ENCODE peak calls at places on chromosomes 2 and 18, in six cellular contexts. One of them, this sample, is unnamed.

GRCh38 chr2:84441036-84441435 is 18.0 kb downstream of the SUCLG1 start:
- DNase-seq in tibial artery: no peak
- DNase-seq in fibroblast of pulmonary artery: peak; percentile 31
- DNase-seq in uterus: no peak
- DNase-seq in IMR-90: peak; percentile 26
- DNase-seq in pancreas: no peak
- DNase-seq in this sample: no peak

GRCh38 chr18:36640005-36640952 is 188.5 kb downstream of the TPGS2 start:
- DNase-seq in tibial artery: no peak
- DNase-seq in fibroblast of pulmonary artery: peak; percentile 43
- DNase-seq in uterus: no peak
- DNase-seq in IMR-90: peak; percentile 28
- DNase-seq in pancreas: no peak
- DNase-seq in this sample: no peak

GRCh38 chr2:171272039-171272438 is 111.3 kb upstream of the TLK1 start:
- DNase-seq in tibial artery: peak; percentile 41
- DNase-seq in fibroblast of pulmonary artery: peak; percentile 91
- DNase-seq in uterus: no peak
- DNase-seq in IMR-90: peak; percentile 93
- DNase-seq in pancreas: no peak
- DNase-seq in this sample: peak; percentile 65

GRCh38 chr18:30175621-30176225 is 866.8 kb downstream of the DSC3 start:
- DNase-seq in tibial artery: no peak
- DNase-seq in fibroblast of pulmonary artery: no peak
- DNase-seq in uterus: no peak
- DNase-seq in IMR-90: no peak
- DNase-seq in pancreas: no peak
- DNase-seq in this sample: no peak

GRCh38 chr2:7363906-7364305 is 446.7 kb downstream of the RNF144A start:
- DNase-seq in tibial artery: no peak
- DNase-seq in fibroblast of pulmonary artery: no peak
- DNase-seq in uterus: no peak
- DNase-seq in IMR-90: no peak
- DNase-seq in pancreas: no peak
- DNase-seq in this sample: no peak

GRCh38 chr2:188734688-188735087 is 239.5 kb upstream of the COL3A1 start:
- DNase-seq in tibial artery: no peak
- DNase-seq in fibroblast of pulmonary artery: no peak
- DNase-seq in uterus: no peak
- DNase-seq in IMR-90: peak; percentile 33
- DNase-seq in pancreas: no peak
- DNase-seq in this sample: no peak

GRCh38 chr2:220029013-220029412 is 401.6 kb downstream of the SLC4A3 start:
- DNase-seq in tibial artery: no peak
- DNase-seq in fibroblast of pulmonary artery: no peak
- DNase-seq in uterus: no peak
- DNase-seq in IMR-90: no peak
- DNase-seq in pancreas: no peak
- DNase-seq in this sample: no peak

GRCh38 chr2:241865957-241866858 is 3.3 kb upstream of the RTP5 start:
- DNase-seq in tibial artery: no peak
- DNase-seq in fibroblast of pulmonary artery: no peak
- DNase-seq in uterus: no peak
- DNase-seq in IMR-90: peak; percentile 16
- DNase-seq in pancreas: peak; percentile 72
- DNase-seq in this sample: no peak

GRCh38 chr2:9538000-9538507 is 17.6 kb downstream of the ADAM17 start:
- DNase-seq in tibial artery: no peak
- DNase-seq in fibroblast of pulmonary artery: peak; percentile 98
- DNase-seq in uterus: no peak
- DNase-seq in IMR-90: peak; percentile 60
- DNase-seq in pancreas: no peak
- DNase-seq in this sample: no peak

GRCh38 chr18:59646228-59646945 is 50.8 kb downstream of the CCBE1 start:
- DNase-seq in tibial artery: no peak
- DNase-seq in fibroblast of pulmonary artery: no peak
- DNase-seq in uterus: no peak
- DNase-seq in IMR-90: no peak
- DNase-seq in pancreas: no peak
- DNase-seq in this sample: no peak

GRCh38 chr2:237405006-237405559 is 8.9 kb downstream of the COL6A3 start:
- DNase-seq in tibial artery: no peak
- DNase-seq in fibroblast of pulmonary artery: peak; percentile 62
- DNase-seq in uterus: no peak
- DNase-seq in IMR-90: peak; percentile 65
- DNase-seq in pancreas: no peak
- DNase-seq in this sample: no peak

GRCh38 chr2:184599054-184599874 is 935 bp downstream of the ZNF804A start:
- DNase-seq in tibial artery: no peak
- DNase-seq in fibroblast of pulmonary artery: peak; percentile 26
- DNase-seq in uterus: no peak
- DNase-seq in IMR-90: peak; percentile 34
- DNase-seq in pancreas: no peak
- DNase-seq in this sample: no peak
- H3K4me3 ChIP-seq in tibial artery: peak overlapping the region; percentile 61
- H3K4me3 ChIP-seq in fibroblast of pulmonary artery: peak overlapping the region; percentile 63
- H3K4me3 ChIP-seq in uterus: peak overlapping the region; percentile 48
- H3K4me3 ChIP-seq in IMR-90: peak overlapping the region; percentile 82
- H3K4me3 ChIP-seq in pancreas: no peak overlapping the region
- H3K4me3 ChIP-seq in this sample: no peak overlapping the region

GRCh38 chr2:202870431-202871160 is 970 bp downstream of the ICA1L start:
- DNase-seq in tibial artery: peak; percentile 49
- DNase-seq in fibroblast of pulmonary artery: peak; percentile 53
- DNase-seq in uterus: peak; percentile 70
- DNase-seq in IMR-90: peak; percentile 36
- DNase-seq in pancreas: peak; percentile 75
- DNase-seq in this sample: peak; percentile 43

DNA sequence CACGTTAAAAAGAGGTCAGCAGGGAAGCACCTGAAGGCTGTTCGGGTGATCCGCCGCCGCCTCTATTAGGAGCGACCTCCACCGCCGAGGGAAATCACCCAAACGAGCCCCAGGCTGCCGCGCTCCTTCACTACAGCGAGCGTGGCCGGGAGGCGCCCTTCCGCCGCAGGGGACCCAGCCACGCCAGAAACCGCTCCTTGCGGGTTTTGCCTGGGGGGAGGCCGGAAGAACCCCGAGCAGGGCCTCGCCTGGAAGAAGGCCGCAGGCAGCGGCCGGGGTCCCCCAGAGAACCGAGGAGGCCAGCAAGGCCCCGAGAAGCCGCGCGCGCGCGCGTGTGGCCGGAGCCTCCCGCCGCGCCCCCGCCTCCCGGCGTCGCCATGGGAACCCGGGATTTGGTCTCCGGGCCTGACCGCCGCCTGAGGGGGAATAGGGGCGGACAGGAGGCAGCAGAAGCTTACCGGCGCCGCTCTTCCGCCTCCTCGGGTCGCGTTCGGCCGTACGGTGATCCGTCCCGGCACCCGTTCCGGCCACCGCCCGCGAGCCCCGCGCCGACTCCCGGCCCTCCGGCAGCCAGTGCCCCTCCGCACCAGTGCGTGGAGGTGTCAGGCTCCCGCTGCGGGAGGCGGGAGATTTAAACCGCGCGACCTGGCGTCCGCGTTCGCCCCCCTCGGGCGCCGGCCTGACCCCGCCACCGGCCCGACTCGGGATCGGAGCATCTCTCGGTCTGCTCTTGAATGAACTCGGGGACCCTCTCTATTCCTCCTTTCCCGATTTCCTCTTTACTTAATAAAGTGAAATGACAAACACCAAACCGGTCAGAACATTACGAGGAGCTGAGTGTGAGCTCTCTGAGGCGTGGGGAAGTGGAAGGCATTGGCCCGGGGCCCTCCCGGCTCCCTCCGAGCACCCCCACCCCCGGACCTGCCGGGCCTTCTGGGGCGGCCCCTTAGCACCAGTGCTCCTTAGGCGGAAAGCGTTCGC is at the start of gene ICA1L:
- DNase-seq in tibial artery: peak; percentile 56
- DNase-seq in fibroblast of pulmonary artery: peak; percentile 53
- DNase-seq in uterus: peak; percentile 61
- DNase-seq in IMR-90: peak; percentile 49
- DNase-seq in pancreas: peak; percentile 84
- DNase-seq in this sample: no peak
- TF ChIP-seq CTCF in tibial artery: peak; percentile 11
- TF ChIP-seq CTCF in fibroblast of pulmonary artery: no peak
- TF ChIP-seq CTCF in uterus: no peak
- TF ChIP-seq CTCF in IMR-90: peak; percentile 8
- TF ChIP-seq CTCF in pancreas: no peak
- TF ChIP-seq CTCF in this sample: peak; percentile 19

DNA sequence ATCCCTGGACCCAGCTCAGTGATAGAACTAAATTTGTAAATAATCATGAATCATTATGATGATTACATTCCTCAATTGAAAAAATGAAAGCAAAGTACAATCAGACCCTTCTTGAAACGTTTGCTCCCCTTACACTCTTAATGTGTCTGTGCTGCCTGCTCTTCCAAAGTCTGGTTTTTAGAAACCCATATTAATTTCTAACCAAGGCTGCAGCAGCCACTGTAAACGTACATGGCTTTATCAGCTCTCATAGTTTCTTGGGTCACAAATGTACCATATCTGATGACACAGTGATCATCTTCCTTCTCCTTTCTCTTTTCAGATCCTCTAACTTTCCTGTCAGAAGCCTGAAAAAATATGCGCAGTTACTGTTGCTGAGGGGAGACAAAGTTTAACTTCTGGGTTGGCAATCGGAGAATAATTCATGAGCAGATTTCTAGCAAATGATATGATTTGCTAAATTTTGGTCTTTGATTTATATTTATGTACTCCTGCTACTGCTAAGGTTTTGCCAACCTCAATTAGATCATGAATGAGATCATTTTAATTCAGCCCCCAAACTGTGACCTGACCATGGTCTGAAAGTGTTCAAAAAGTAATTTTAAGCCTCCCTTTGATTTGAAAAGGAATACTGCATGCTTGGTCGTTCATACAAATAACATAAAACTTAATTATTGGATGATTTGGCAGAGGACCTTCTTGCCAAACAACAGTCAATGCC is 12.3 kb downstream of the ZEB2 start:
- DNase-seq in tibial artery: no peak
- DNase-seq in fibroblast of pulmonary artery: no peak
- DNase-seq in uterus: no peak
- DNase-seq in IMR-90: no peak
- DNase-seq in pancreas: no peak
- DNase-seq in this sample: no peak
- H3K4me3 ChIP-seq in tibial artery: peak overlapping the region; percentile 71
- H3K4me3 ChIP-seq in fibroblast of pulmonary artery: peak overlapping the region; percentile 13
- H3K4me3 ChIP-seq in uterus: no peak overlapping the region
- H3K4me3 ChIP-seq in IMR-90: peak overlapping the region; percentile 16
- H3K4me3 ChIP-seq in pancreas: no peak overlapping the region
- H3K4me3 ChIP-seq in this sample: no peak overlapping the region

DNA sequence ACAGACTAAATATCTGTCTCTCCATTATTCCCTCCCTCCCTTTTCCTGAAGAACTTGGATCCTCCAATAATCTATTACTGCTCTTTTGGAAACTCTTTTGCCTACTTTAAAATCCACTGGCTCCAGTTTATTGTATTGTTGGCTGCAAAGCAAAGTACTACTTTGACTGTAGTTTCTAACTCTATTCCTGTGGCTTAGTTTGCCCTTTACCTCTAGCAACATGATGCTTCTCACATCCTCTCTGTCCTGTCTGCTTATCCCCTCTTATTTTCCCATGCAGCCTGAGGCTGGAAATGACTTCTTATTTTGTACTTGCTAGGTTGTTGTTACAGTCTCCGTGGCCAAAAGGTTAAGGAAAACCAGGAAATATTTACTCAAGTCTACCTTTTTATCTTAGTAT is 26.8 kb downstream of the PDK1 start:
- DNase-seq in tibial artery: no peak
- DNase-seq in fibroblast of pulmonary artery: no peak
- DNase-seq in uterus: no peak
- DNase-seq in IMR-90: no peak
- DNase-seq in pancreas: no peak
- DNase-seq in this sample: peak; percentile 1
- TF ChIP-seq CTCF in tibial artery: no peak
- TF ChIP-seq CTCF in fibroblast of pulmonary artery: no peak
- TF ChIP-seq CTCF in uterus: no peak
- TF ChIP-seq CTCF in IMR-90: no peak
- TF ChIP-seq CTCF in pancreas: no peak
- TF ChIP-seq CTCF in this sample: no peak

GRCh38 chr2:1739322-1739957 is 4.9 kb downstream of the PXDN start:
- DNase-seq in tibial artery: no peak
- DNase-seq in fibroblast of pulmonary artery: no peak
- DNase-seq in uterus: peak; percentile 10
- DNase-seq in IMR-90: no peak
- DNase-seq in pancreas: no peak
- DNase-seq in this sample: no peak
- H3K4me3 ChIP-seq in tibial artery: no peak overlapping the region
- H3K4me3 ChIP-seq in fibroblast of pulmonary artery: no peak overlapping the region
- H3K4me3 ChIP-seq in uterus: no peak overlapping the region
- H3K4me3 ChIP-seq in IMR-90: no peak overlapping the region
- H3K4me3 ChIP-seq in pancreas: no peak overlapping the region
- H3K4me3 ChIP-seq in this sample: no peak overlapping the region

This sample was measured in LNCaP clone FGC.